ENCODE peak calls at places on chromosomes 5 and 9, in seven cellular contexts. E, R, Q, P, K, D and B are unnamed samples.

GRCh38 chr9:121498150-121498486 is 1.5 kb downstream of the GGTA1 start:
- DNase-seq in E (peak; percentile 61), R (peak; percentile 97), Q (peak; percentile 64), P (peak; percentile 30), K (peak; percentile 47), D (peak; percentile 59), B (peak; percentile 56)

GRCh38 chr9:33130501-33130900 is 36.6 kb downstream of the B4GALT1 start:
- DNase-seq in E (no peak), R (no peak), Q (peak; percentile 69), P (no peak), K (no peak), D (no peak), B (peak; percentile 58)

GRCh38 chr9:131087354-131087893 is 8.9 kb upstream of the AIF1L start:
- DNase-seq in E (no peak), R (no peak), Q (no peak), P (no peak), K (no peak), D (no peak), B (no peak)

GRCh38 chr9:14533867-14534650 is 159.2 kb downstream of the ZDHHC21 start:
- DNase-seq in E (no peak), R (no peak), Q (no peak), P (no peak), K (no peak), D (no peak), B (no peak)

GRCh38 chr5:131511934-131512333 is 123.1 kb downstream of the RAPGEF6 start:
- DNase-seq in E (no peak), R (no peak), Q (no peak), P (no peak), K (no peak), D (no peak), B (no peak)

GRCh38 chr5:67319935-67320725 is 123.5 kb upstream of the CD180 start:
- DNase-seq in E (no peak), R (no peak), Q (peak; percentile 88), P (no peak), K (no peak), D (no peak), B (no peak)

GRCh38 chr5:74866653-74867162 is 521 bp upstream of the FAM169A start:
- DNase-seq in E (no peak), R (no peak), Q (peak; percentile 8), P (no peak), K (no peak), D (no peak), B (no peak)

GRCh38 chr5:34555699-34556513 is 100.2 kb upstream of the RAI14 start:
- DNase-seq in E (no peak), R (peak; percentile 67), Q (no peak), P (no peak), K (no peak), D (no peak), B (no peak)

GRCh38 chr5:35041251-35041650 is 6.5 kb downstream of the AGXT2 start:
- DNase-seq in E (no peak), R (no peak), Q (peak; percentile 68), P (no peak), K (no peak), D (no peak), B (no peak)

GRCh38 chr9:138077126-138077525 is 199.5 kb downstream of the CACNA1B start:
- DNase-seq in E (no peak), R (no peak), Q (no peak), P (no peak), K (no peak), D (peak; percentile 4), B (no peak)

GRCh38 chr9:22913026-22913425 is 466.4 kb downstream of the DMRTA1 start:
- DNase-seq in E (no peak), R (no peak), Q (no peak), P (no peak), K (no peak), D (no peak), B (no peak)

GRCh38 chr5:121429761-121430160 is 421.9 kb upstream of the FTMT start:
- DNase-seq in E (no peak), R (no peak), Q (no peak), P (no peak), K (no peak), D (no peak), B (no peak)

GRCh38 chr5:72658161-72658560 is 151.0 kb upstream of the ZNF366 start:
- DNase-seq in E (no peak), R (no peak), Q (no peak), P (no peak), K (no peak), D (no peak), B (no peak)

GRCh38 chr5:27191786-27192505 is 153.6 kb upstream of the CDH9 start:
- DNase-seq in E (no peak), R (no peak), Q (peak; percentile 51), P (no peak), K (no peak), D (no peak), B (no peak)

GRCh38 chr5:164119806-164120440 is 614.5 kb downstream of the MAT2B start:
- DNase-seq in E (no peak), R (peak; percentile 19), Q (peak; percentile 69), P (no peak), K (no peak), D (no peak), B (no peak)